ENCODE peak calls at places on chromosomes 5 and 9, in five cellular contexts. B is HCT116, J is OCI-LY7, G is keratinocyte, D is GM23248. K is an unnamed sample.
A peak's percentile ranks its signal among the peaks of the same experiment; 100 is the strongest.

GRCh38 chr5:172502969-172503368 is 48.6 kb upstream of the SH3PXD2B start:
- DNase-seq in B (no peak), D (no peak), G (no peak), J (peak; percentile 9), K (peak; percentile 37)

GRCh38 chr9:84669293-84670105 is at the start of gene NTRK2:
- DNase-seq in B (no peak), G (no peak), J (no peak), D (peak; percentile 62), K (peak; percentile 69)

GRCh38 chr5:45037927-45038326 is 229.2 kb downstream of the MRPS30 start:
- DNase-seq in G (no peak), J (no peak), D (no peak), B (no peak), K (no peak)

GRCh38 chr5:132227485-132228240 is at the start of gene P4HA2:
- DNase-seq in D (peak; percentile 94), B (peak; percentile 56), G (no peak), J (no peak), K (peak; percentile 86)

GRCh38 chr5:181114844-181115778 is 15.9 kb downstream of the OR2V1 start:
- DNase-seq in J (no peak), D (peak; percentile 71), G (no peak), B (no peak), K (peak; percentile 52)

GRCh38 chr9:38443181-38443580 is 18.9 kb upstream of the IGFBPL1 start:
- DNase-seq in D (no peak), B (no peak), G (no peak), J (no peak), K (no peak)

GRCh38 chr5:102583663-102584062 is 84.9 kb upstream of the SLCO6A1 start:
- DNase-seq in G (no peak), D (peak; percentile 42), J (peak; percentile 8), B (peak; percentile 16), K (no peak)

GRCh38 chr9:121282309-121283071 is 14.5 kb downstream of the GSN start:
- DNase-seq in G (no peak), B (no peak), J (no peak), D (peak; percentile 90), K (no peak)

GRCh38 chr5:89988129-89988528 is 421.4 kb downstream of the CETN3 start:
- DNase-seq in B (no peak), J (no peak), G (no peak), D (no peak), K (peak; percentile 41)

GRCh38 chr9:85743290-85744128 is 1.8 kb upstream of the AGTPBP1 start:
- DNase-seq in J (no peak), G (peak; percentile 64), B (peak; percentile 75), D (peak; percentile 53), K (peak; percentile 39)

GRCh38 chr9:35406183-35406959 is 83.5 kb upstream of the RUSC2 start:
- DNase-seq in J (no peak), B (no peak), D (peak; percentile 17), G (no peak), K (peak; percentile 93)

GRCh38 chr5:14503017-14503680 is 78.4 kb upstream of the OTULINL start:
- DNase-seq in G (no peak), B (no peak), D (no peak), J (no peak), K (no peak)

GRCh38 chr5:95446560-95447221 is 55.5 kb downstream of the FAM81B start:
- DNase-seq in B (no peak), G (no peak), J (no peak), D (peak; percentile 3), K (no peak)

GRCh38 chr9:96619109-96619435 is 571 bp downstream of the CDC14B start:
- DNase-seq in D (no peak), G (no peak), J (no peak), B (no peak), K (no peak)

GRCh38 chr5:81626524-81626923 is 124.4 kb downstream of the SSBP2 start:
- DNase-seq in J (no peak), B (peak; percentile 36), G (no peak), D (peak; percentile 81), K (no peak)

GRCh38 chr9:11045589-11045988 is 432.8 kb upstream of the PTPRD start:
- DNase-seq in D (no peak), G (no peak), J (no peak), B (no peak), K (peak; percentile 23)

GRCh38 chr5:134451618-134452505 is 40.2 kb upstream of the CDKN2AIPNL start:
- DNase-seq in J (no peak), B (no peak), D (peak; percentile 89), G (no peak), K (no peak)

GRCh38 chr5:112776301-112776856 is 38.7 kb downstream of the APC start:
- DNase-seq in D (peak; percentile 93), B (no peak), G (no peak), J (no peak), K (no peak)

GRCh38 chr9:118129541-118129940 is 425.3 kb downstream of the TLR4 start:
- DNase-seq in D (no peak), J (no peak), G (no peak), B (no peak), K (no peak)

GRCh38 chr5:37867634-37868033 is 27.8 kb upstream of the GDNF start:
- DNase-seq in J (no peak), D (peak; percentile 39), G (no peak), B (no peak), K (no peak)

GRCh38 chr9:116270559-116270958 is 117.0 kb downstream of the PAPPA start:
- DNase-seq in G (no peak), B (no peak), J (no peak), D (peak; percentile 28), K (no peak)

GRCh38 chr5:1130218-1130946 is 18.5 kb upstream of the SLC12A7 start:
- DNase-seq in D (no peak), B (no peak), G (no peak), J (peak; percentile 44), K (no peak)

GRCh38 chr5:27437594-27438200 is 399.3 kb upstream of the CDH9 start:
- DNase-seq in D (no peak), B (no peak), G (no peak), J (no peak), K (no peak)

GRCh38 chr5:159786901-159787691 is 129.2 kb upstream of the ADRA1B start:
- DNase-seq in J (no peak), G (no peak), D (peak; percentile 92), B (no peak), K (no peak)

GRCh38 chr5:57216714-57217113 is 42.9 kb downstream of the GPBP1 start:
- DNase-seq in G (peak; percentile 13), D (peak; percentile 71), J (no peak), B (no peak), K (no peak)

GRCh38 chr5:157370967-157371366 is 89.0 kb upstream of the NIPAL4 start:
- DNase-seq in D (no peak), B (no peak), J (no peak), G (no peak), K (peak; percentile 70)
- H3K79me2 ChIP-seq in D (no peaks in the 10 kb centered on the region), B (no peaks in the 10 kb centered on the region), J (no peaks in the 10 kb centered on the region), G (no peaks in the 10 kb centered on the region), K (no peaks in the 10 kb centered on the region)

DNA sequence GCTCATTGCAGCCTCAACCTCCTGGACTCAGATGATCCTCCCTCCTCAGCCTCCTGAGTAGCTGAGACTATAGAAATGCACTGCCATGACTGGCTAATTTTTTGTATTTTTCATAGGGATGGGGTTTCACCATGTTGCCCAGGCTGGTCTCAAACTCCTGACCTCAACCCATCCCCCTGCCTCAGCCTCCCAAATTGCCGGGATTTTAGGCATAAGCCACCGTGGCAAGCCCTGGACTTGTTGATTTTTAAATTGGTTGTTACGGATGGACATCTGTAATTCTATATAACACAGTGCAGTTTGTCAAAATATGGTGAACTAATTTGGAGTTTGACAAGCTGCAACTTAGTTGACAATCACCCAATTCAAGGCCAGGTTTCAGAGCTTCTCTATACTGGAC is 22.7 kb downstream of the SNX18 start:
- DNase-seq in J (no peak), B (no peak), D (no peak), G (no peak), K (no peak)
- H3K79me2 ChIP-seq in J (no peaks in the 10 kb centered on the region), B (peaks cover 3% of the 10 kb centered on the region), D (peaks cover 100% of the 10 kb centered on the region), G (peaks cover 5% of the 10 kb centered on the region), K (peaks cover 25% of the 10 kb centered on the region)

DNA sequence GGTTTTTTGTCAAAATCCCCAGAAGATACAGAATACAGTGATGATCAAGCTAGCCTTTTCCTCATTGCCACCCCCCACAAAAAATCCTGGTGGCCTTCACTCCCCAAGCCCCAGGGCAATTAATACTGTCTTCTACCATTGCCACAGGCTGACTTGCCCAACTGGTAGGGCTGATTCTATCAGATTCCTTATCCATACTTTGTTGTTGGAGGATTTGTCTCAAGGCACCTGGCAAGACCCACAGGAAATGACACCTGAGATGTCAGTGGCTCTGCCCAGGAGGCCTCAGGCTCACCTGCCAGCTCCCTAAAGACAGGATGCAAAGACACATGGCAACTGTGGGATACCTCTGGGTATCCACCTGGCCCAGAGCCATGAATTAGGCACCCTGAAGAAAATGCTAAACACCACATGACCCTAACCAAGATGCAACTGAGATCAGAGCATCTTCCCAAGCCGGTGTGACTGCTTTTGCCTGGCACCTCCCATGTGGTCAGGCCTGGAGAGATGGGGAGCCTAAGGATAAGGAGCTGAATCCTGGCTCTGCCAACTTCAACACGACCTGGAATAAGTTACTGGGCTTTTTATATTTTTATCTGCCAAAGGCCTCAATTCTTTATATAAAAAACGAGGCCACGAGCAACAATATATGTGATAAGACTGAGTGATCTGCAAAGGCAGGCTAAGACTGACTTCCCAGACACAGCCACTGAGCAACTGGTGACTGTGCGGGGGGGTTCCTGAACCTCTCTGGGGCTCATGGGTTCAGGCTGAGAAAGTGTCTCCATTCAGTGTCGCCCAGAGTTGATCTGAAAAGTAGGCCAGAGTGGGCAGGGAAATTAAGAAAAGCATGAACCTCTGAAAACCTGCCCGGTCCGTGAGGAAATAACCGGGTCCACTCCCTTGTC is 944 bp downstream of the ATOX1 start:
- DNase-seq in B (no peak), J (peak; percentile 34), G (no peak), D (peak; percentile 61), K (no peak)
- H3K79me2 ChIP-seq in B (peaks cover 45% of the 10 kb centered on the region), J (peaks cover 14% of the 10 kb centered on the region), G (peaks cover 54% of the 10 kb centered on the region), D (peaks cover 59% of the 10 kb centered on the region), K (peaks cover 20% of the 10 kb centered on the region)

GRCh38 chr5:171412186-171412585 is 7.3 kb upstream of the FGF18 start:
- DNase-seq in B (no peak), D (no peak), J (no peak), G (no peak), K (no peak)

GRCh38 chr5:171405615-171406014 is 13.8 kb upstream of the FGF18 start:
- DNase-seq in G (no peak), D (peak; percentile 63), J (peak; percentile 33), B (no peak), K (no peak)

GRCh38 chr5:171409164-171410136 is 10.0 kb upstream of the FGF18 start:
- DNase-seq in J (no peak), B (no peak), G (no peak), D (no peak), K (no peak)

GRCh38 chr5:171401167-171401947 is 13.7 kb downstream of the NPM1 start:
- DNase-seq in B (no peak), J (no peak), G (no peak), D (no peak), K (no peak)

DNA sequence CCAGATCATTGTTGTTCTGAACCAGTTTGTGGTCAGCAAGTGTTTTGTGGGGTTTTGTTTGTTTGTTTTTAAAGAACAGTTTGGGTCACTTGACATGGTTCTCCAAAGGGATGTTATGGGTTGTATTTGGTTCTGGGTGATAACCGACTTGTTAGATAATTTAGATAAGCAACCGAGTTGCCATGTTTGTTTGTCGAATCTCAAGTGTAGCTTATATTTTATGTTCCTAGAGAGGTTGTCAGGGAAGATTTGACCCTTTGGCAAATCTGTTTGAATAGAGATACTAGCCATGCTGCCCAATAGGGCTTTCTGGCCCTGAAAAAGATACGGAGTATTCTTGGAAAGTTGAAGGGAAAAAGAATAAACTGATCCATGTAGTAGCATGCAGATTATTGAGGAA is 12.2 kb upstream of the FGF18 start:
- DNase-seq in B (no peak), G (no peak), J (no peak), D (no peak), K (no peak)
- H3K79me2 ChIP-seq in B (peaks cover 78% of the 10 kb centered on the region), G (peaks cover 46% of the 10 kb centered on the region), J (peaks cover 62% of the 10 kb centered on the region), D (peaks cover 71% of the 10 kb centered on the region), K (peaks cover 74% of the 10 kb centered on the region)